ENCODE peak calls at places on chromosomes 6 and 20, in eight cellular contexts. One of them, this sample, is unnamed.

GRCh38 chr6:11277275-11278206 is 45.1 kb upstream of the NEDD9 start:
- DNase-seq in transverse colon: no peak
- DNase-seq in GM12892: peak; percentile 42
- DNase-seq in lower leg skin: no peak
- DNase-seq in body of pancreas: peak; percentile 25
- DNase-seq in uterus: no peak
- DNase-seq in GM12891: no peak
- DNase-seq in NB4: no peak
- DNase-seq in this sample: no peak

GRCh38 chr6:143167224-143167623 is 106.5 kb downstream of the AIG1 start:
- DNase-seq in lower leg skin: no peak
- DNase-seq in GM12892: no peak
- DNase-seq in transverse colon: no peak
- DNase-seq in uterus: no peak
- DNase-seq in NB4: no peak
- DNase-seq in body of pancreas: no peak
- DNase-seq in GM12891: no peak
- DNase-seq in this sample: no peak

GRCh38 chr6:159720708-159721107 is 6.6 kb upstream of the WTAP start:
- DNase-seq in GM12891: peak; percentile 8
- DNase-seq in transverse colon: no peak
- DNase-seq in body of pancreas: peak; percentile 59
- DNase-seq in NB4: peak; percentile 42
- DNase-seq in lower leg skin: no peak
- DNase-seq in GM12892: no peak
- DNase-seq in uterus: no peak
- DNase-seq in this sample: no peak

GRCh38 chr6:33768644-33769120 is 20.2 kb downstream of the LEMD2 start:
- DNase-seq in GM12892: peak; percentile 66
- DNase-seq in GM12891: peak; percentile 78
- DNase-seq in uterus: peak; percentile 74
- DNase-seq in transverse colon: peak; percentile 87
- DNase-seq in lower leg skin: peak; percentile 94
- DNase-seq in body of pancreas: peak; percentile 88
- DNase-seq in NB4: peak; percentile 77
- DNase-seq in this sample: peak; percentile 82

GRCh38 chr6:109896333-109896732 is 81.8 kb upstream of the GPR6 start:
- DNase-seq in lower leg skin: no peak
- DNase-seq in GM12891: no peak
- DNase-seq in transverse colon: no peak
- DNase-seq in NB4: no peak
- DNase-seq in uterus: no peak
- DNase-seq in GM12892: no peak
- DNase-seq in body of pancreas: no peak
- DNase-seq in this sample: no peak

GRCh38 chr6:112016335-112016734 is 37.6 kb upstream of the CCN6 start:
- DNase-seq in transverse colon: no peak
- DNase-seq in lower leg skin: no peak
- DNase-seq in NB4: no peak
- DNase-seq in uterus: no peak
- DNase-seq in GM12892: no peak
- DNase-seq in GM12891: no peak
- DNase-seq in body of pancreas: no peak
- DNase-seq in this sample: no peak

GRCh38 chr6:7050911-7051779 is 56.6 kb upstream of the RREB1 start:
- DNase-seq in body of pancreas: peak; percentile 62
- DNase-seq in transverse colon: peak; percentile 87
- DNase-seq in lower leg skin: peak; percentile 93
- DNase-seq in GM12892: peak; percentile 46
- DNase-seq in NB4: peak; percentile 93
- DNase-seq in uterus: peak; percentile 21
- DNase-seq in GM12891: peak; percentile 35
- DNase-seq in this sample: peak; percentile 79

GRCh38 chr6:107800564-107801164 is 23.4 kb downstream of the SCML4 start:
- DNase-seq in transverse colon: no peak
- DNase-seq in NB4: peak; percentile 15
- DNase-seq in GM12892: no peak
- DNase-seq in uterus: no peak
- DNase-seq in lower leg skin: no peak
- DNase-seq in GM12891: no peak
- DNase-seq in body of pancreas: no peak
- DNase-seq in this sample: no peak

DNA sequence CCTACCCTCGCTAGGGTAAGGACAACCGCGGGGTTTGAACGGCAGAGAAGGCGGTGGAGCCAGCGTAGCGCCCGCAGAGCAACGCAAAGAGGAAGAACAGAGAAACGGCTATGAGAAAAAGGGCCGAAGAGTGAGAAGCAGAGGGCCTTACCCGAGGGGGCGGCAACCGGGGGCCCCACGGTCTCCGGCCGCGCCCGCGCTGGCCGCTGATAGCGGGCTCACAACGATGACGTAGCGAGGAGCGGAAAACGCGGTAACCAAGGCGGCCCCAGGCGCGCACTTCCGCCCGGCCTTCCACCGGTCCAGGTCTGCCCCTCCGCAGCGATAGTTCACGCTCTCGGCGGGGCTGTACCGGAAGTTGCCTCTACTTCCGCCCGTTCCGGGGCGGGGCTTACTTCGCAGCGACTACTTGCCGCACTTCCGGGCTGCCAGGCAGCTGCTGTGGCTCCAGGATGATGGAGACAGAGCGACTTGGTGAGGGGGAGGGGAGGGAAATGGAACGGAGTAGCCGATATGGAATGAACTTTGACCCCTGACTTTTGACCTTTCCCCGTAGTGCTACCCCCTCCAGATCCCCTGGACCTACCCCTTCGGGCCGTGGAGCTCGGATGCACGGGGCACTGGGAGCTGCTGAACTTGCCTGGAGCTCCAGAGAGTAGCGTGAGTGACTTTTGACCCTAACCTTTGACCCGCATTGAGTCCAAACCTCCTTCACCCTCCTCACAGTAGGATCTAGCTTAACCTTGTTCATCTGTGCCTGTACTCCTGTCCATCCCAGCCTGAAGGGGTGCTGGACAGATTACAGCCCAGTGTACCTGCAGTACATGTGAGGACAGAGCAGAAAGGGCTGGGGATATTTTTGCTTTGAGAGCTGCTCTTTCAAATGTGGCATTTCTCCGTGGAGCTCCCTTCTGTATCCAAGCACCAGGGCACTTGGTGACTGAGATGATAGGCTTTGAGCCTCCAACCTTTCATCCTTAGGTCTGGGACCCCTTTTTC is at the start of the genes NELFE and SKIC2:
- DNase-seq in transverse colon: peak; percentile 99
- DNase-seq in uterus: peak; percentile 97
- DNase-seq in lower leg skin: peak; percentile 100
- DNase-seq in GM12892: peak; percentile 100
- DNase-seq in GM12891: peak; percentile 100
- DNase-seq in NB4: peak; percentile 99
- DNase-seq in body of pancreas: peak; percentile 99
- DNase-seq in this sample: peak; percentile 98
- TF ChIP-seq POLR2A in transverse colon: peak; percentile 80
- TF ChIP-seq POLR2A in uterus: peak; percentile 69
- TF ChIP-seq POLR2A in lower leg skin: peak; percentile 22
- TF ChIP-seq POLR2A in GM12892: peak; percentile 88
- TF ChIP-seq POLR2A in GM12891: peak; percentile 83
- TF ChIP-seq POLR2A in NB4: peak; percentile 54
- TF ChIP-seq POLR2A in body of pancreas: peak; percentile 81
- TF ChIP-seq POLR2A in this sample: peak; percentile 51

DNA sequence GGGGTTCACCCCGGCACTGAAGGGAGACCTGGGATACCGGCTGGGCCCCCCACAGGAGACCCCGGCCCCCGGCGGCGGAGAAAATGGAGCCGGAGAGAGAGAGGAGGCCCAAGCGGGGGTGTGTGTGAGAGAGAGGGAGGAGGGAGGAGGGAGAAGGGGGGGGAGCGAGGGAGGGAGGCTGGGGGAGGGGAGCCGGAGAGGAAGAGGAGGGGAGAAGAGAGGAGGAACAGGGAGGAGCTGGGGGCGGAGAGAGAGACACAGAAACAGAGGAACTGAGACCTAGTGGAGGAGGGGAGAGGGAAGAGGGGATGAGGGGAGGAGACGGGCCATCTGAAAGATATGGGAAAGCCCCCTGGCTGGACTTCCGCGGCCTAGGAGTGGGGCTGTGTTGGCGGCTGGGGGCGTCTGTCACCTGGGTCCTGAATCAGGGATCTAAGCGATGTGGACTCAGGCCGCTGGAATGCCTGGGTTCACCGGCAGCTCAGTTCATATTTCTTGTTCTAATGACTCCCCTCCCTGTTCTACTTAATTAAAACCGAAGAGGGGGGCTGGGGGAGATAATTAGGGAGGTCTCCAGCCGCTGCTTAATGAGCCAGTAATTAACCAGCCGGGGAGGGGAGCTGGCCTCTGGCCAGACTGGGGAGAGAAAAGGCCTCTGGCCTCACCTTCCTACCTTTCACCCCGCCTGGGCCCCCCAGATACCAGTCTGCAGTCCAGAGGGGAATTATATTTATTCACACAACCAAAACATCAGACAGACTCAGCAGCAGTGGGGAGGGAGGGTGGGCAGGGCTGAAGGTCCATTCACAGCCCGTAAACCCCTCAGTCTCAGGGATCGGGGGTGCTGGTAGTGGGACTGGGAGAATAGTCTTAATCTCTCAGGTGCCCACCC is at the start of gene PBX2:
- DNase-seq in transverse colon: peak; percentile 94
- DNase-seq in uterus: peak; percentile 97
- DNase-seq in NB4: peak; percentile 97
- DNase-seq in body of pancreas: peak; percentile 89
- DNase-seq in GM12892: peak; percentile 85
- DNase-seq in GM12891: peak; percentile 86
- DNase-seq in lower leg skin: peak; percentile 98
- DNase-seq in this sample: peak; percentile 53
- TF ChIP-seq POLR2A in transverse colon: peak; percentile 75
- TF ChIP-seq POLR2A in uterus: peak; percentile 86
- TF ChIP-seq POLR2A in NB4: peak; percentile 23
- TF ChIP-seq POLR2A in body of pancreas: peak; percentile 72
- TF ChIP-seq POLR2A in GM12892: peak; percentile 60
- TF ChIP-seq POLR2A in GM12891: peak; percentile 75
- TF ChIP-seq POLR2A in lower leg skin: peak; percentile 69
- TF ChIP-seq POLR2A in this sample: peak; percentile 33

GRCh38 chr20:58703765-58704331 is 11.2 kb downstream of the NPEPL1 start:
- DNase-seq in lower leg skin: no peak
- DNase-seq in GM12892: no peak
- DNase-seq in NB4: no peak
- DNase-seq in transverse colon: no peak
- DNase-seq in body of pancreas: no peak
- DNase-seq in GM12891: no peak
- DNase-seq in uterus: no peak
- DNase-seq in this sample: no peak
- TF ChIP-seq POLR2A in lower leg skin: no peak
- TF ChIP-seq POLR2A in GM12892: no peak
- TF ChIP-seq POLR2A in NB4: no peak
- TF ChIP-seq POLR2A in transverse colon: no peak
- TF ChIP-seq POLR2A in body of pancreas: no peak
- TF ChIP-seq POLR2A in GM12891: no peak
- TF ChIP-seq POLR2A in uterus: no peak
- TF ChIP-seq POLR2A in this sample: no peak

GRCh38 chr6:130381459-130382380 is 15.9 kb downstream of the TMEM200A start:
- DNase-seq in lower leg skin: no peak
- DNase-seq in GM12891: no peak
- DNase-seq in GM12892: no peak
- DNase-seq in NB4: no peak
- DNase-seq in body of pancreas: no peak
- DNase-seq in transverse colon: no peak
- DNase-seq in uterus: no peak
- DNase-seq in this sample: no peak

GRCh38 chr6:130382872-130383490 is 17.2 kb downstream of the TMEM200A start:
- DNase-seq in uterus: no peak
- DNase-seq in NB4: no peak
- DNase-seq in lower leg skin: no peak
- DNase-seq in transverse colon: no peak
- DNase-seq in body of pancreas: no peak
- DNase-seq in GM12891: no peak
- DNase-seq in GM12892: no peak
- DNase-seq in this sample: no peak

GRCh38 chr6:130389142-130389541 is 23.3 kb downstream of the TMEM200A start:
- DNase-seq in GM12891: no peak
- DNase-seq in GM12892: no peak
- DNase-seq in uterus: no peak
- DNase-seq in lower leg skin: no peak
- DNase-seq in NB4: no peak
- DNase-seq in body of pancreas: no peak
- DNase-seq in transverse colon: no peak
- DNase-seq in this sample: no peak

GRCh38 chr6:130381012-130381411 is 15.2 kb downstream of the TMEM200A start:
- DNase-seq in GM12892: no peak
- DNase-seq in GM12891: no peak
- DNase-seq in uterus: no peak
- DNase-seq in lower leg skin: no peak
- DNase-seq in NB4: no peak
- DNase-seq in transverse colon: no peak
- DNase-seq in body of pancreas: no peak
- DNase-seq in this sample: no peak

DNA sequence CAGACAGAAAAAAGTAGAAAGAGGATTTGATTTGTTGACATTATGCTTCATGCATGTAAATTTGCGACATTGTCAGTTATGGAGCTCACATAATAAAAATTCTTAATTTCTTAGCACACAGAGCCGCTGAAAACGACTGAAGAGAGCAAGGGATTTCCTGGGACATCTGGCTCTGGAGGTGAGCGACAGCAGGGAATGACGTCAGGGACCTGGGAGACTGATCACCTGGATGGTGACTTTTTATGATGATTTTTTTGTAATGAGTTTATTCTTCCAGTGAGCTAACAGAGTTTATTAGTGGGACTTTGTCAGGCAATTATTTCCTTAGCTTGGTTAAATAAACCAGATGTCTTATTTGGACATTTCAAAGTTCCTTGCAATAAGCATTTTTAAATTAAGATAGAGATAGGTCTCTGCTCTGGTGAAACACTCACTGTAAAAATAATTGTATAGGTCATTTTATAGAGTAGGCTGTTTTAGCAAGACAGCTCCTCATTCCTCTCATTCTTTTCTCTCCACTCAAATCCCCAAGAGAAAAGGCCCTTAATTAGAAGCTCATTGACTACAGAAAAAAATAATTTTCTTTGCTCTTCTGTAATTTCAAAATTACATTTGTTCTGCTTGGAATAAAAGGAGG is 19.4 kb downstream of the TMEM200A start:
- DNase-seq in GM12891: no peak
- DNase-seq in uterus: no peak
- DNase-seq in lower leg skin: no peak
- DNase-seq in NB4: no peak
- DNase-seq in transverse colon: no peak
- DNase-seq in body of pancreas: no peak
- DNase-seq in GM12892: no peak
- DNase-seq in this sample: no peak
- TF ChIP-seq POLR2A in GM12891: no peak
- TF ChIP-seq POLR2A in uterus: no peak
- TF ChIP-seq POLR2A in lower leg skin: no peak
- TF ChIP-seq POLR2A in NB4: no peak
- TF ChIP-seq POLR2A in transverse colon: no peak
- TF ChIP-seq POLR2A in body of pancreas: no peak
- TF ChIP-seq POLR2A in GM12892: no peak
- TF ChIP-seq POLR2A in this sample: no peak

This sample was measured in H54.